ENCODE peak calls at places on chromosomes 5 and 9, in five cellular contexts. Q is HCT116, A is HepG2, G is K562, V is SK-N-SH. Y is an unnamed sample.

GRCh38 chr5:177357459-177358332 is at the start of gene RGS14:
- DNase-seq in V (no peak), A (no peak), G (peak; percentile 39), Q (no peak), Y (peak; percentile 77)

GRCh38 chr5:38660194-38660668 is 103.8 kb upstream of the LIFR start:
- DNase-seq in A (peak; percentile 6), G (peak; percentile 73), Q (no peak), V (no peak), Y (no peak)

GRCh38 chr5:1214163-1214935 is 10.8 kb upstream of the SLC6A18 start:
- DNase-seq in G (no peak), A (no peak), Q (no peak), V (no peak), Y (no peak)

GRCh38 chr9:125568616-125569015 is 138.4 kb downstream of the MAPKAP1 start:
- DNase-seq in V (no peak), Q (no peak), A (no peak), G (no peak), Y (no peak)

GRCh38 chr9:12849486-12850010 is 74.7 kb downstream of the LURAP1L start:
- DNase-seq in V (no peak), G (no peak), A (no peak), Q (no peak), Y (no peak)

GRCh38 chr9:97740848-97741821 is 44.0 kb upstream of the XPA start:
- DNase-seq in A (no peak), V (peak; percentile 75), Q (no peak), G (peak; percentile 59), Y (no peak)

GRCh38 chr5:96004087-96004486 is 42.4 kb upstream of the ELL2 start:
- DNase-seq in A (no peak), G (no peak), Q (no peak), V (no peak), Y (no peak)

GRCh38 chr5:175325681-175326080 is 118.3 kb downstream of the DRD1 start:
- DNase-seq in A (no peak), G (no peak), Q (no peak), V (no peak), Y (no peak)

GRCh38 chr5:17878541-17878940 is 244.3 kb downstream of the TAF11L14 start:
- DNase-seq in G (no peak), Q (no peak), V (no peak), A (no peak), Y (no peak)

GRCh38 chr5:67303356-67303755 is 106.8 kb upstream of the CD180 start:
- DNase-seq in V (no peak), Q (no peak), G (no peak), A (no peak), Y (no peak)

GRCh38 chr9:129227843-129228189 is 49.8 kb upstream of the IER5L start:
- DNase-seq in A (no peak), G (no peak), V (no peak), Q (no peak), Y (no peak)

GRCh38 chr5:113232667-113233066 is 202.1 kb downstream of the TSSK1B start:
- DNase-seq in G (no peak), Q (no peak), A (no peak), V (no peak), Y (no peak)

DNA sequence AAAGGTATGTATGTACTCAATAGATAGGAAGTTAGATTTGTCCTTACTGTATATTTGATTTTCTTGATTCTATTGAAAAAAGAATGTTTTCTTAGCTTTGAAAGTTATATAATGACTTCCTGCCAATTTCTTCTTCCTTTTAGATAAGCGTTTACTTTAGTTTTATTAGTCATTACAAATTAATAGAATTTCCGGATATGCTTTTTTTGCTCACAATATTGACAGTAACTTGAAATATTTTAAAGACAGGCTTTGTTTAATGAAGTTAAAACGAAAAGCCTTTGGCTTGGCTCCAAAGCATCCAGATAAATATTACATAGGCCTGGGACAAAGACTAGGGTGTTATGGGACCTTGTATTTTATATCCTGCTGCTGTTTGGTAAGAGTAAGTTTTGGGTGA is 49.5 kb downstream of the CWC27 start:
- DNase-seq in A (peak; percentile 78), Q (no peak), G (no peak), V (no peak), Y (no peak)
- H3K4me1 ChIP-seq in A (peaks cover 24% of the 10 kb centered on the region), Q (no peaks in the 10 kb centered on the region), G (no peaks in the 10 kb centered on the region), V (peaks cover 15% of the 10 kb centered on the region), Y (peaks cover 15% of the 10 kb centered on the region)

DNA sequence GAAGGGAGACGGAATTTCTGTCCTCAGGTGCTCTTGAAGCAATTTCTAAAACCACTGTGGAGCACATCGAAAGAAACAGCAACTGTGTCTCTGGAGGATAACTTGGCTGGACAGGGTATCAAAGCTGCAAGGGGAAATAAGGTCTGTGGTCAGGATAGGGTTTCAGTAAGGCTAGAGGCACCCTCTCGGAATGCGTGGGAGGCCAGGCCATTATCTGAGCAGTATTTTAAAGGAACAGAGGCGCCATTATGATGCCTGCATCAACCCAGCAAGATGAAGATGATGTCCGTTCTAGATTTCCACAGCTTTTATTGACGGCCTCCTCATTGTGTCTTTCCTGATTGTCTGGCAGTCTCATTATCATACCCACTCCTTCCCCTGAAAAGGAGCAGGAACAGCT is 76.7 kb downstream of the RORB start:
- DNase-seq in A (no peak), V (no peak), G (peak; percentile 8), Q (no peak), Y (no peak)
- TF ChIP-seq ZBTB33 in A (no peak), V (no peak), G (no peak), Q (no peak), Y (no peak)

DNA sequence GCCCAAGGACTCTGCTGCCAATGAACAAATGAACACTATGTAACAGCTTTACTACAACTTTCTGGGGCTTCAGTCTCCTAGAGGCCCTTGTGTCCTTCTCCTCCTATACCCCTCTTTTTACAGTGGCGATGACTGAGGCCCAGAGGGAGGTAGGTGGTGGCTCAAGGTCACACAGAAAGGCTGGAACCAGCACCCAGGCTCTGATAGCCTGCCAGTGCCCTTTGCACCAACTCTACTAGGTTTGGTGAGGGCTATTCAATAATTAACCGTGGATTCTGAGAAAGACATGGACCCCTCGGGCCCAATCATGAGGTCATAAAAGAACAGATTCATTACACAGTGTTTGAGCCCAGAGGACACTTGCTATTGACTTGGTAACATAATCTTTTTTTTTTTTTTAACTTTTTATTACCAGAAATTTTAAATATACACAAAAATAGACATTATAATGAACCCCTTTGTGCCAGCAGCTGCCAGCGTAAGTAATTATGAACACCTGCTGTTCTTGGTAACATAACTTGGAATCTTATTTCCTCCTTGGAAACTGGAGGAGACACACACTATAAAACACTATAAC is 6.1 kb upstream of the ALDH1B1 start:
- DNase-seq in V (no peak), A (peak; percentile 92), G (no peak), Q (no peak), Y (no peak)
- H3K4me1 ChIP-seq in V (no peaks in the 10 kb centered on the region), A (peaks cover 100% of the 10 kb centered on the region), G (peaks cover 26% of the 10 kb centered on the region), Q (no peaks in the 10 kb centered on the region), Y (no peaks in the 10 kb centered on the region)

GRCh38 chr9:115374724-115375268 is 256.8 kb upstream of the TNC start:
- DNase-seq in Q (no peak), A (no peak), V (no peak), G (no peak), Y (no peak)

GRCh38 chr9:115378246-115378645 is 260.3 kb upstream of the TNC start:
- DNase-seq in V (no peak), G (no peak), Q (no peak), A (no peak), Y (no peak)

GRCh38 chr9:115369322-115369957 is 251.5 kb upstream of the TNC start:
- DNase-seq in Q (no peak), G (no peak), V (peak; percentile 67), A (no peak), Y (no peak)

GRCh38 chr9:115373710-115374045 is 255.7 kb upstream of the TNC start:
- DNase-seq in Q (no peak), A (no peak), V (no peak), G (no peak), Y (no peak)

DNA sequence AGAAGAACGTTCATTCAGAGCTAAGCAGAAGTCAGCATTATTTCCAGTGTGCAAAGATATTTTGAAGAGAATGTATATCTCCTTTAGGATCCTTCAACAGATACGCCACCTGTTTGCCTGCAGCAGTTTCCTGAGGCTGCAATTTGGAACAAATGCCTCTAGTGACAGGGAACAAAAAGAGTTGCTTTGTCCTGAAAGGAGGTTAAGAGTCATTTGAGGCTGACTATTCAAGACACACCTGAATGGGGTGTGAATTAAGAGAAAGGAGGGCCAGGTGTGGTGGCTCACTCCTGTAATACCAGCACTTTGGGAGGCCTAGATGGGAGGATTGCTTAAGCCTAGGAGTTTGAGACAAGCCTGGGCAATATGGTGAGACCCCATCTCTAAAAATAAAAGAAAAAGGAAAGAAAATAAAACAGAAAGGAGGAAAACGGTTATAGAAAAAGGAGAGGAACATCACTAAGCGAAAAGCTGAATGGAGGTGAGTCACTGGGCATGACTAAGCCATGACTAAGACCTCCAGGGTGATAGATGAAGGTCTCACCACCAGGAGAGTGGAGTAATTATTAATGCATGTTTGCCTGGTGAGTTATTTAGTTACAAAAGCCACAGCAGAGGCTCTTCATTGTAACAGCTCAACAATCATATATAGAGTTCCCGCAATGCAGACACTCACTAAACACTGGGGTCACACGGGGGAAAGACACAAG is 255.2 kb upstream of the TNC start:
- DNase-seq in G (no peak), Q (peak; percentile 96), V (no peak), A (peak; percentile 35), Y (peak; percentile 16)
- TF ChIP-seq ZBTB33 in G (no peak), Q (peak; percentile 64), V (peak; percentile 55), A (no peak), Y (no peak)

GRCh38 chr5:151003503-151003860 is 16.9 kb upstream of the GPX3 start:
- DNase-seq in V (no peak), Q (no peak), G (no peak), A (no peak), Y (no peak)

GRCh38 chr5:151001436-151001835 is 19.0 kb upstream of the GPX3 start:
- DNase-seq in V (no peak), Q (no peak), A (no peak), G (no peak), Y (no peak)

GRCh38 chr5:151002250-151002649 is 18.1 kb upstream of the GPX3 start:
- DNase-seq in V (peak; percentile 41), G (peak; percentile 46), Q (peak; percentile 28), A (peak; percentile 58), Y (no peak)

GRCh38 chr5:151004499-151004898 is 15.9 kb upstream of the GPX3 start:
- DNase-seq in G (no peak), Q (no peak), A (peak; percentile 75), V (no peak), Y (no peak)

DNA sequence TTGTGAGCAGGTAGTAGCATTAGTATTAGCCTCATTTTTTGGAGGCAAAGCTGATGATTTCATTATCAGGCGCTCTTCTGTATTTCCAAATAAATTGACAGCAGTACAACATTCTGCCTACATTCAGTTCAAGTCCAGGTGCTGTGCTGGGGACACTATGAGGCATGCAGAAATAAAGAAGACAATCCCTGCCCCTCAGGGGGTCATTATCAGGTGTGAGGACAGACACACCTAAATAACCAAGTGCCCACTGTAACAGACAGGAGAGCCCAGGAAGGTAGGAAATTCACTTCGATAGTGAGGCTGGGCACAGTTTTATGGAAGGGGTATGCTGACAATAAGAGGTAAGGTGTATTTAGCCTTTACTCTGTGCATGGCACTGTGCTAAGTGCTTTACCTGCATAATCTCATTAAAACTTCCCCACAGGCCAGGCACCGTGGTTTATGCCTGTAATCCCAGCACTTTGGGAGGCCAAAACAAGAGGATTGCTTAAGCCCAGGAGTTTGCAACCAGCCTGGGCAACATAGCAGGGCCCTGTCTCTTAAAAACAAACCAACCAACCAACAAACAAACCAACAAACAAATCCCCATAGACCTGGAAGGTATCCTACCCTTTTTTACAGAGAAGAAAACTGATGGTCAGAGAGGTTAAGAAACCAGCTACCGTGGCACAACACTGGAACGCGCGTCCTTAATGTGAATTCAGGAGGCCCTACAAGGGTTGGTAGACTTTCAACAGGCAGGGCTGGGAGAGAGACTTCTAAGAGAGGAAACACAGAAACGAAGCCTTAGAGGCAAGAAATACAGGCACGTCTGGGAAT is 17.5 kb upstream of the GPX3 start:
- DNase-seq in Q (no peak), A (no peak), V (no peak), G (no peak), Y (no peak)
- H3K4me1 ChIP-seq in Q (peaks cover 16% of the 10 kb centered on the region), A (peaks cover 66% of the 10 kb centered on the region), V (no peaks in the 10 kb centered on the region), G (peaks cover 13% of the 10 kb centered on the region), Y (no peaks in the 10 kb centered on the region)